ENCODE peak calls at places on chromosomes 11 and 22, in six cellular contexts. Q is esophagus squamous epithelium, P is left ventricle myocardium inferior, B is heart left ventricle, T is heart right ventricle, S is right lobe of liver. Z is an unnamed sample.

GRCh38 chr22:43814264-43814663 is 2.2 kb upstream of the EFCAB6 start:
- DNase-seq in T (no peak), P (no peak), B (no peak), Q (no peak), S (no peak), Z (no peak)

GRCh38 chr11:11464555-11464954 is 111.5 kb upstream of the CSNK2A3 start:
- DNase-seq in T (no peak), S (no peak), P (no peak), B (no peak), Q (no peak), Z (no peak)

GRCh38 chr11:82756765-82757650 is 23.3 kb upstream of the FAM181B start:
- DNase-seq in T (no peak), S (no peak), P (no peak), Q (no peak), B (no peak), Z (no peak)

GRCh38 chr11:43576834-43577521 is 103.6 kb upstream of the HSD17B12 start:
- DNase-seq in Q (no peak), T (peak; percentile 63), P (peak; percentile 35), B (peak; percentile 45), S (no peak), Z (no peak)

GRCh38 chr11:19562156-19562555 is 150.5 kb upstream of the NAV2 start:
- DNase-seq in Q (no peak), T (no peak), B (no peak), P (no peak), S (no peak), Z (no peak)

GRCh38 chr11:3669128-3669527 is 2.1 kb downstream of the CHRNA10 start:
- DNase-seq in B (no peak), Q (no peak), T (no peak), P (no peak), S (no peak), Z (no peak)

GRCh38 chr22:21660904-21661303 is 4.9 kb upstream of the PPIL2 start:
- DNase-seq in T (no peak), B (no peak), S (no peak), Q (no peak), P (no peak), Z (no peak)

GRCh38 chr11:118883368-118884071 is at the start of gene CXCR5:
- DNase-seq in S (no peak), T (no peak), Q (no peak), B (no peak), P (no peak), Z (no peak)

GRCh38 chr11:134599180-134599810 is 187.3 kb upstream of the B3GAT1 start:
- DNase-seq in Q (no peak), S (no peak), B (no peak), P (no peak), T (no peak), Z (no peak)

GRCh38 chr11:13486926-13487660 is 8.7 kb downstream of the PTH start:
- DNase-seq in P (peak; percentile 63), B (peak; percentile 35), T (peak; percentile 47), Q (no peak), S (peak; percentile 70), Z (peak; percentile 23)

GRCh38 chr11:116547571-116547970 is 225.2 kb downstream of the BUD13 start:
- DNase-seq in B (no peak), T (no peak), P (no peak), Q (no peak), S (no peak), Z (no peak)

GRCh38 chr11:95248666-95249467 is 17.9 kb upstream of the SESN3 start:
- DNase-seq in Q (no peak), S (no peak), P (no peak), B (no peak), T (no peak), Z (no peak)

GRCh38 chr22:35334010-35334409 is 34.3 kb downstream of the TOM1 start:
- DNase-seq in P (no peak), T (no peak), S (no peak), B (no peak), Q (no peak), Z (no peak)

DNA sequence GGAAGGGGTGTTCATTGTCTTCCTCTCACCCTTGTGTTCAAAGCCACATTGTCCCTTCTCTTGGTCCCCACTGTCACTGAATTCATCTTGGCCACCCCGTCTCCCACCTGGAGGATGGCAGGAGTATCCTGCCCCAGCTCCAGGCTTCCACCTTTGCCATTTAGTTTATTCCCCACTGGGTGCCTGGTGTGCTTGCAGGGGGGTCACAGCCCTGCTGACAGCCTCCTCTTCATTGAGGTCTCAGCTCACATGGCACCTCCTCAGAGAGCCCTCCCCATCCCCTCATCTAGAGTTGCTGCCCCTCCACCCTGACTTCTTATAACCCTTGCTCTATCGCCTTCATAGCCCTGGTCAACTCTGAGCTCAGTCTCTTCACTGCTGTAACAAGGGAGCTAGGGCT is 36.6 kb downstream of the KIAA1671 start:
- DNase-seq in P (no peak), Q (no peak), S (no peak), B (no peak), T (no peak), Z (no peak)
- H3K27ac ChIP-seq in P (peak overlapping the region; percentile 84), Q (peak overlapping the region; percentile 91), S (no peak overlapping the region), B (peak overlapping the region; percentile 41), T (peak overlapping the region; percentile 45), Z (peak overlapping the region; percentile 79)

DNA sequence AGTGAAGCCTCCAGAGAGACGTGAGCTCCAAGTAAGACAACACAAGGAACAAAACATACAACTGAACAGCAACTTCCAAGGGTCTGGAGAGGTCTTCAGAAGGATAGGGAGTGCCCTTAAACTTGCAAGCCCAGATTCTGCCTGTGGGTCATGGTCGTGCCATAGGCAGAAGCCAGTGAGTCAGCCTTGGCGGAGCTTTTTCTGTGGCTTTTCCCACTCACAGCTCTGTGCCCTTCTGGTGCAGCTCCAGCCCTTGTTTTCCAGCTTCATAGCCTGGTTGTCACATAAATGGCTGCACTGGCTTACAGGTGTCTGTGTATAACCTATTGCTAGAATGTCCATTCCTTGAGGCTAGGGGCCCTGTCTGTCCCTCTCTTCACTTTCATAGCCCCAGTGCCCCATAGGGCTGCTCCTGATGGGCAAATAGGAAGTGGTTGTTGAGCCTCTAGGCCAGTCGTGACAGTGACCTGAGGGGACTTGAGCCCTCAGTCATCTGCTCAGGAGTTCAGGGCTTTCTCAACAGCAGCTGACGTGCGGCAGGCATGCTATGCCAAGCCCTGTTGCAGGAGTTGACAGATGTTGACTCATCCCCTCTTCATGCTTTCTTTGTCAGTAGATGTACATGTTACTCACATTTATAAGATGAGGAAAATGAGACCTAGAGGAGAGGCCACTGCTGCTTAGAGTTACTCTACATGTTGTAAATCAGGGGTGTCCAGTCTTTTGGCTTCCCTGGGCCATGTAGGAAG is 7.4 kb downstream of the MED15 start:
- DNase-seq in P (no peak), S (no peak), B (no peak), T (no peak), Q (no peak), Z (no peak)
- H3K27ac ChIP-seq in P (no peak overlapping the region), S (no peak overlapping the region), B (no peak overlapping the region), T (peak overlapping the region; percentile 27), Q (peak overlapping the region; percentile 90), Z (peak overlapping the region; percentile 19)

DNA sequence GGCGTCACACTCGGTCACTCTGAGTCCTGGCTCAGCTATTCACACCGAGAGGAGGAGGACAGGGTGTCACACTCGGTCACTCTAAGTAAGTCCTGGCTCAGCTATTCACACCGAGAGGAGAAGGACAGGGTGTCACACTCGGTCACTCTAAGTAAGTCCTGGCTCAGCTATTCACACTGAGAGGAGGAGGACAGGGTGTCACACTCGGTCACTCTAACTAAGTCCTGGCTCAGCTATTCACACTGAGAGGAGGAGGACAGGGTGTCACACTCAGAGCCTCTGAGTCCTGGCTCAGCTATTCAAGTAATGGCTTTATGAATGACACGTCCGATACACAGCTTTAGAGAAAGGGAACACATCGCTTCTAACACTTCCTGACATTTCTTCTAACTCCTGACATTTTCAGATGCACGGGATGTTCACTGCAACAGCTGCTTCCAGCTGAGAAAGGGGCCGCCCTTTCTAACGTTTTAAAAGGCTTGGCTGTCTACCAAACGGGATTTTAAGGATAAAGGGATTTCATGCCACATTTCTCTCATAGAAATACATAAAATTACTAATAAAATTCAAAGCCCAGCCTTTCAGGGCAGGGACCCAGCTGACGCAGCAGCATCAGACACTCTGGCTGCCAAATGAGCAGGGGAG is 28.1 kb downstream of the DRD4 start:
- DNase-seq in B (no peak), S (no peak), Q (no peak), P (no peak), T (no peak), Z (no peak)
- H3K27ac ChIP-seq in B (peak overlapping the region; percentile 2), S (no peak overlapping the region), Q (peak overlapping the region; percentile 73), P (peak overlapping the region; percentile 60), T (peak overlapping the region; percentile 10), Z (peak overlapping the region; percentile 20)

DNA sequence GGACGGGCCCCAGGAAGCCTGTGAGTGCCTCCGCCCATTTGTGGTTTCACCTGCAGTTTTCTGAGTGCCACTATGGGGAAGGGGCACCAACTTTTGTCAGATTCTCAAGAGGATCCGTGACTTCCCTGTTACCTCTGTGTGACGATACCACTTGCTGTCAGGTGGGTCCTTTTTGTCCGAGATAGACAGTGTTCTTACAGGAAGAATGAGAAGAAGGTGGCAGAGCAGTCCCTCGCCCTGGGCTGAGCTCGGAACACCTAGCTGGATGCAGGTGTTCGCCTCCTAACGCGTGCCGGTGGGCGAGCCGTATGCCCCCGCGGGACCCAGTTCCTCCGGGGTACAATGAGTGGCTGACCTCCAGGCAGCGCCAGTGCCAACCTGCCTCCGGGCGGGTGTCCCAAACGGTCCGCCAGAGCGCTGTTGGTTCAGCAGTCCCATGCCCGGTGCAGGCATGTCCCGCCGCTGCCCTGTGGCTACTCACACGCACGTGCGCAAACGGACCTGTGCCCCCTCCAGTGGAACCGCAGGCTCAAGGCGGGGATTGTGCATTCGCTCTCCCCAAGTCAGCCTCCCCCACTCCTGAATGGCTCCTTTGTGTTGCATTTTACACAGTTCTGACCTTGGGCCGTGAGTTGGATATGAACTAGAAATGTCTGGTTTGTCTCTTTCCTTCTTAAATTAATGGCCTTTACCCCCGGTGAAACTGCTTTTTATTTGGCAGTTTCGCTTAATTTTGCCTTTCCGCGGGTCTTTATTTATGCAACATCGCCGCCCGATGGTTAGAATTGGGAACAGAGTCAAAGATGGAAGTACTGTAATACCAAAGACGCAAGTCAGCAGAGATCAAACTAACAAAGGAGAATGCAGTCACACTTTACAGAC is 1.1 kb upstream of the ABTB2 start:
- DNase-seq in P (peak; percentile 71), Q (peak; percentile 19), T (peak; percentile 70), S (peak; percentile 95), B (peak; percentile 76), Z (peak; percentile 83)
- H3K27ac ChIP-seq in P (peak overlapping the region; percentile 74), Q (peak overlapping the region; percentile 72), T (peak overlapping the region; percentile 68), S (peak overlapping the region; percentile 60), B (peak overlapping the region; percentile 68), Z (peak overlapping the region; percentile 85)

GRCh38 chr22:46056169-46057041 is 79.4 kb upstream of the WNT7B start:
- DNase-seq in Q (no peak), S (peak; percentile 44), T (no peak), P (peak; percentile 38), B (peak; percentile 50), Z (peak; percentile 43)

GRCh38 chr22:46055176-46055850 is 78.4 kb upstream of the WNT7B start:
- DNase-seq in B (no peak), P (peak; percentile 63), Q (no peak), S (peak; percentile 78), T (no peak), Z (peak; percentile 47)

GRCh38 chr22:46054878-46055158 is 77.9 kb upstream of the WNT7B start:
- DNase-seq in T (no peak), B (no peak), S (peak; percentile 35), P (peak; percentile 18), Q (no peak), Z (no peak)

GRCh38 chr22:46057206-46057605 is 80.2 kb upstream of the WNT7B start:
- DNase-seq in P (peak; percentile 27), S (no peak), B (no peak), T (no peak), Q (no peak), Z (peak; percentile 61)

GRCh38 chr22:46055851-46056168 is 78.8 kb upstream of the WNT7B start:
- DNase-seq in S (no peak), Q (no peak), T (no peak), P (no peak), B (peak; percentile 43), Z (no peak)
- H3K27ac ChIP-seq in S (peak overlapping the region; percentile 97), Q (peak overlapping the region; percentile 100), T (peak overlapping the region; percentile 100), P (peak overlapping the region; percentile 100), B (peak overlapping the region; percentile 100), Z (peak overlapping the region; percentile 100)

Z was measured in uterus.